ENCODE peak calls at places on chromosomes 4 and X, in four cellular contexts. One of them, this sample, is unnamed.

GRCh38 chr4:25694466-25694865 is 38.8 kb downstream of the SLC34A2 start:
- DNase-seq in activated effector memory CD4-positive, alpha-beta T cell treated with anti-CD3 and anti-CD28 coated beads, Interleukin-2, amount 50 U/mL, for 16 hours: no peak
- DNase-seq in AG04449: no peak
- DNase-seq in brain microvascular endothelial cell: peak
- DNase-seq in this sample: no peak

GRCh38 chrX:34778961-34779360 is 121.9 kb upstream of the TMEM47 start:
- DNase-seq in activated effector memory CD4-positive, alpha-beta T cell treated with anti-CD3 and anti-CD28 coated beads, Interleukin-2, amount 50 U/mL, for 16 hours: no peak
- DNase-seq in AG04449: peak
- DNase-seq in brain microvascular endothelial cell: peak
- DNase-seq in this sample: peak

GRCh38 chr4:171966356-171966755 is 153.2 kb downstream of the GALNTL6 start:
- DNase-seq in activated effector memory CD4-positive, alpha-beta T cell treated with anti-CD3 and anti-CD28 coated beads, Interleukin-2, amount 50 U/mL, for 16 hours: no peak
- DNase-seq in AG04449: no peak
- DNase-seq in brain microvascular endothelial cell: no peak
- DNase-seq in this sample: no peak

GRCh38 chr4:41549469-41549868 is 11.5 kb downstream of the LIMCH1 start:
- DNase-seq in activated effector memory CD4-positive, alpha-beta T cell treated with anti-CD3 and anti-CD28 coated beads, Interleukin-2, amount 50 U/mL, for 16 hours: no peak
- DNase-seq in AG04449: no peak
- DNase-seq in brain microvascular endothelial cell: no peak
- DNase-seq in this sample: no peak

GRCh38 chr4:74112399-74113090 is 13.6 kb upstream of the CXCL2 start:
- DNase-seq in activated effector memory CD4-positive, alpha-beta T cell treated with anti-CD3 and anti-CD28 coated beads, Interleukin-2, amount 50 U/mL, for 16 hours: no peak
- DNase-seq in AG04449: no peak
- DNase-seq in brain microvascular endothelial cell: no peak
- DNase-seq in this sample: no peak

GRCh38 chrX:131084145-131084544 is 26.0 kb downstream of the ARHGAP36 start:
- DNase-seq in activated effector memory CD4-positive, alpha-beta T cell treated with anti-CD3 and anti-CD28 coated beads, Interleukin-2, amount 50 U/mL, for 16 hours: no peak
- DNase-seq in AG04449: no peak
- DNase-seq in brain microvascular endothelial cell: no peak
- DNase-seq in this sample: no peak

GRCh38 chr4:113094802-113095201 is 45.3 kb downstream of the ANK2 start:
- DNase-seq in activated effector memory CD4-positive, alpha-beta T cell treated with anti-CD3 and anti-CD28 coated beads, Interleukin-2, amount 50 U/mL, for 16 hours: no peak
- DNase-seq in AG04449: peak
- DNase-seq in brain microvascular endothelial cell: no peak
- DNase-seq in this sample: no peak

GRCh38 chrX:1388651-1389050 is 3.3 kb downstream of the SLC25A6 start:
- DNase-seq in activated effector memory CD4-positive, alpha-beta T cell treated with anti-CD3 and anti-CD28 coated beads, Interleukin-2, amount 50 U/mL, for 16 hours: peak
- DNase-seq in AG04449: no peak
- DNase-seq in brain microvascular endothelial cell: no peak
- DNase-seq in this sample: no peak

GRCh38 chr4:4641661-4642180 is 99.9 kb upstream of the STX18 start:
- DNase-seq in activated effector memory CD4-positive, alpha-beta T cell treated with anti-CD3 and anti-CD28 coated beads, Interleukin-2, amount 50 U/mL, for 16 hours: no peak
- DNase-seq in AG04449: no peak
- DNase-seq in brain microvascular endothelial cell: no peak
- DNase-seq in this sample: no peak

GRCh38 chr4:40877081-40877480 is 127.3 kb downstream of the NSUN7 start:
- DNase-seq in activated effector memory CD4-positive, alpha-beta T cell treated with anti-CD3 and anti-CD28 coated beads, Interleukin-2, amount 50 U/mL, for 16 hours: no peak
- DNase-seq in AG04449: no peak
- DNase-seq in brain microvascular endothelial cell: no peak
- DNase-seq in this sample: no peak

GRCh38 chrX:21905209-21905735 is 35.2 kb upstream of the SMS start:
- DNase-seq in activated effector memory CD4-positive, alpha-beta T cell treated with anti-CD3 and anti-CD28 coated beads, Interleukin-2, amount 50 U/mL, for 16 hours: no peak
- DNase-seq in AG04449: no peak
- DNase-seq in brain microvascular endothelial cell: no peak
- DNase-seq in this sample: no peak

GRCh38 chr4:87420431-87420830 is 1.9 kb upstream of the NUDT9 start:
- DNase-seq in activated effector memory CD4-positive, alpha-beta T cell treated with anti-CD3 and anti-CD28 coated beads, Interleukin-2, amount 50 U/mL, for 16 hours: no peak
- DNase-seq in AG04449: no peak
- DNase-seq in brain microvascular endothelial cell: no peak
- DNase-seq in this sample: no peak

GRCh38 chrX:129653181-129653984 is 1.4 kb downstream of the APLN start:
- DNase-seq in activated effector memory CD4-positive, alpha-beta T cell treated with anti-CD3 and anti-CD28 coated beads, Interleukin-2, amount 50 U/mL, for 16 hours: no peak
- DNase-seq in AG04449: no peak
- DNase-seq in brain microvascular endothelial cell: no peak
- DNase-seq in this sample: no peak

GRCh38 chr4:159606835-159607234 is 504.0 kb downstream of the RAPGEF2 start:
- DNase-seq in activated effector memory CD4-positive, alpha-beta T cell treated with anti-CD3 and anti-CD28 coated beads, Interleukin-2, amount 50 U/mL, for 16 hours: no peak
- DNase-seq in AG04449: no peak
- DNase-seq in brain microvascular endothelial cell: no peak
- DNase-seq in this sample: no peak

GRCh38 chrX:12814434-12814833 is 23.2 kb downstream of the PRPS2 start:
- DNase-seq in activated effector memory CD4-positive, alpha-beta T cell treated with anti-CD3 and anti-CD28 coated beads, Interleukin-2, amount 50 U/mL, for 16 hours: peak
- DNase-seq in AG04449: no peak
- DNase-seq in brain microvascular endothelial cell: peak
- DNase-seq in this sample: peak

GRCh38 chr4:181536753-181537434 is 706.3 kb upstream of the TENM3 start:
- DNase-seq in activated effector memory CD4-positive, alpha-beta T cell treated with anti-CD3 and anti-CD28 coated beads, Interleukin-2, amount 50 U/mL, for 16 hours: no peak
- DNase-seq in AG04449: no peak
- DNase-seq in brain microvascular endothelial cell: no peak
- DNase-seq in this sample: no peak

GRCh38 chr4:182901337-182901736 is 15.8 kb downstream of the DCTD start:
- DNase-seq in activated effector memory CD4-positive, alpha-beta T cell treated with anti-CD3 and anti-CD28 coated beads, Interleukin-2, amount 50 U/mL, for 16 hours: no peak
- DNase-seq in AG04449: no peak
- DNase-seq in brain microvascular endothelial cell: no peak
- DNase-seq in this sample: no peak

GRCh38 chrX:17553451-17553850 is 178.5 kb downstream of the NHS start:
- DNase-seq in activated effector memory CD4-positive, alpha-beta T cell treated with anti-CD3 and anti-CD28 coated beads, Interleukin-2, amount 50 U/mL, for 16 hours: no peak
- DNase-seq in AG04449: peak
- DNase-seq in brain microvascular endothelial cell: peak
- DNase-seq in this sample: no peak

GRCh38 chr4:121927948-121928347 is 23.9 kb downstream of the TRPC3 start:
- DNase-seq in activated effector memory CD4-positive, alpha-beta T cell treated with anti-CD3 and anti-CD28 coated beads, Interleukin-2, amount 50 U/mL, for 16 hours: no peak
- DNase-seq in AG04449: no peak
- DNase-seq in brain microvascular endothelial cell: no peak
- DNase-seq in this sample: no peak

GRCh38 chr4:141375855-141376254 is 155.2 kb downstream of the ZNF330 start:
- DNase-seq in activated effector memory CD4-positive, alpha-beta T cell treated with anti-CD3 and anti-CD28 coated beads, Interleukin-2, amount 50 U/mL, for 16 hours: no peak
- DNase-seq in AG04449: peak
- DNase-seq in brain microvascular endothelial cell: peak
- DNase-seq in this sample: peak

GRCh38 chrX:9690046-9690445 is 75.6 kb downstream of the GPR143 start:
- DNase-seq in activated effector memory CD4-positive, alpha-beta T cell treated with anti-CD3 and anti-CD28 coated beads, Interleukin-2, amount 50 U/mL, for 16 hours: no peak
- DNase-seq in AG04449: no peak
- DNase-seq in brain microvascular endothelial cell: no peak
- DNase-seq in this sample: no peak

GRCh38 chr4:8761824-8762205 is 109.8 kb downstream of the HMX1 start:
- DNase-seq in activated effector memory CD4-positive, alpha-beta T cell treated with anti-CD3 and anti-CD28 coated beads, Interleukin-2, amount 50 U/mL, for 16 hours: peak
- DNase-seq in AG04449: no peak
- DNase-seq in brain microvascular endothelial cell: no peak
- DNase-seq in this sample: no peak

GRCh38 chr4:6929339-6929734 is 19.7 kb downstream of the TBC1D14 start:
- DNase-seq in activated effector memory CD4-positive, alpha-beta T cell treated with anti-CD3 and anti-CD28 coated beads, Interleukin-2, amount 50 U/mL, for 16 hours: no peak
- DNase-seq in AG04449: no peak
- DNase-seq in brain microvascular endothelial cell: no peak
- DNase-seq in this sample: no peak

GRCh38 chr4:103482893-103483292 is 236.9 kb downstream of the TACR3 start:
- DNase-seq in activated effector memory CD4-positive, alpha-beta T cell treated with anti-CD3 and anti-CD28 coated beads, Interleukin-2, amount 50 U/mL, for 16 hours: no peak
- DNase-seq in AG04449: no peak
- DNase-seq in brain microvascular endothelial cell: no peak
- DNase-seq in this sample: no peak

GRCh38 chrX:30065226-30065625 is 150.1 kb upstream of the MAGEB2 start:
- DNase-seq in activated effector memory CD4-positive, alpha-beta T cell treated with anti-CD3 and anti-CD28 coated beads, Interleukin-2, amount 50 U/mL, for 16 hours: no peak
- DNase-seq in AG04449: no peak
- DNase-seq in brain microvascular endothelial cell: peak
- DNase-seq in this sample: no peak

GRCh38 chrX:644304-645023 is 13.9 kb downstream of the SHOX start:
- DNase-seq in activated effector memory CD4-positive, alpha-beta T cell treated with anti-CD3 and anti-CD28 coated beads, Interleukin-2, amount 50 U/mL, for 16 hours: no peak
- DNase-seq in AG04449: no peak
- DNase-seq in brain microvascular endothelial cell: no peak
- DNase-seq in this sample: no peak

GRCh38 chr4:35900608-35901243 is 343.6 kb downstream of the ARAP2 start:
- DNase-seq in activated effector memory CD4-positive, alpha-beta T cell treated with anti-CD3 and anti-CD28 coated beads, Interleukin-2, amount 50 U/mL, for 16 hours: no peak
- DNase-seq in AG04449: no peak
- DNase-seq in brain microvascular endothelial cell: no peak
- DNase-seq in this sample: no peak

GRCh38 chr4:155973639-155974475 is 20.2 kb upstream of the CTSO start:
- DNase-seq in activated effector memory CD4-positive, alpha-beta T cell treated with anti-CD3 and anti-CD28 coated beads, Interleukin-2, amount 50 U/mL, for 16 hours: no peak
- DNase-seq in AG04449: no peak
- DNase-seq in brain microvascular endothelial cell: no peak
- DNase-seq in this sample: no peak

GRCh38 chr4:88211473-88212252 is 53.2 kb upstream of the ABCG2 start:
- DNase-seq in activated effector memory CD4-positive, alpha-beta T cell treated with anti-CD3 and anti-CD28 coated beads, Interleukin-2, amount 50 U/mL, for 16 hours: no peak
- DNase-seq in AG04449: no peak
- DNase-seq in brain microvascular endothelial cell: peak
- DNase-seq in this sample: no peak

GRCh38 chr4:37388672-37389368 is 144.3 kb downstream of the NWD2 start:
- DNase-seq in activated effector memory CD4-positive, alpha-beta T cell treated with anti-CD3 and anti-CD28 coated beads, Interleukin-2, amount 50 U/mL, for 16 hours: no peak
- DNase-seq in AG04449: no peak
- DNase-seq in brain microvascular endothelial cell: no peak
- DNase-seq in this sample: no peak

GRCh38 chrX:54633641-54634040 is 103.6 kb downstream of the GNL3L start:
- DNase-seq in activated effector memory CD4-positive, alpha-beta T cell treated with anti-CD3 and anti-CD28 coated beads, Interleukin-2, amount 50 U/mL, for 16 hours: no peak
- DNase-seq in AG04449: peak
- DNase-seq in brain microvascular endothelial cell: peak
- DNase-seq in this sample: no peak

GRCh38 chrX:9988762-9989161 is 21.6 kb downstream of the CLDN34 start:
- DNase-seq in activated effector memory CD4-positive, alpha-beta T cell treated with anti-CD3 and anti-CD28 coated beads, Interleukin-2, amount 50 U/mL, for 16 hours: no peak
- DNase-seq in AG04449: no peak
- DNase-seq in brain microvascular endothelial cell: no peak
- DNase-seq in this sample: no peak

GRCh38 chr4:186689476-186689875 is 34.2 kb downstream of the FAT1 start:
- DNase-seq in activated effector memory CD4-positive, alpha-beta T cell treated with anti-CD3 and anti-CD28 coated beads, Interleukin-2, amount 50 U/mL, for 16 hours: no peak
- DNase-seq in AG04449: no peak
- DNase-seq in brain microvascular endothelial cell: no peak
- DNase-seq in this sample: no peak

GRCh38 chr4:6225469-6225868 is 25.1 kb upstream of the JAKMIP1 start:
- DNase-seq in activated effector memory CD4-positive, alpha-beta T cell treated with anti-CD3 and anti-CD28 coated beads, Interleukin-2, amount 50 U/mL, for 16 hours: no peak
- DNase-seq in AG04449: no peak
- DNase-seq in brain microvascular endothelial cell: peak
- DNase-seq in this sample: no peak